ENCODE peak calls at places on chromosomes 7 and 10, in seven cellular contexts. One of them, this sample, is unnamed.

GRCh38 chr10:72175166-72175565 is 40.6 kb upstream of the ANAPC16 start:
- DNase-seq in right cardiac atrium: no peak
- DNase-seq in activated T-helper 1 cell treated with anti-CD3 and anti-CD28 coated beads, Interleukin-12 subunit alpha, Interleukin-12 subunit beta, Interleukin-2, Interleukin-4 antibody, amounts not matched to agents 30 ng/mL and 10 ng/mL and 1 ng/mL, durations not matched to agents 14 hours and 24 hours and 36 hours: no peak
- DNase-seq in stomach: no peak
- DNase-seq in stimulated activated CD4-positive, alpha-beta T cell treated with anti-CD3 and anti-CD28 coated beads, TNF-alpha, amount 100 ng/mL, for 48 hours: no peak
- DNase-seq in AG04449: no peak
- DNase-seq in putamen: peak
- DNase-seq in this sample: no peak

GRCh38 chr10:46220872-46221538 is 65.8 kb upstream of the ANTXRL start:
- DNase-seq in right cardiac atrium: no peak
- DNase-seq in activated T-helper 1 cell treated with anti-CD3 and anti-CD28 coated beads, Interleukin-12 subunit alpha, Interleukin-12 subunit beta, Interleukin-2, Interleukin-4 antibody, amounts not matched to agents 30 ng/mL and 10 ng/mL and 1 ng/mL, durations not matched to agents 14 hours and 24 hours and 36 hours: no peak
- DNase-seq in stomach: no peak
- DNase-seq in stimulated activated CD4-positive, alpha-beta T cell treated with anti-CD3 and anti-CD28 coated beads, TNF-alpha, amount 100 ng/mL, for 48 hours: no peak
- DNase-seq in AG04449: no peak
- DNase-seq in putamen: no peak
- DNase-seq in this sample: no peak

GRCh38 chr10:96863922-96864543 is 31.9 kb downstream of the LCOR start:
- DNase-seq in right cardiac atrium: no peak
- DNase-seq in activated T-helper 1 cell treated with anti-CD3 and anti-CD28 coated beads, Interleukin-12 subunit alpha, Interleukin-12 subunit beta, Interleukin-2, Interleukin-4 antibody, amounts not matched to agents 30 ng/mL and 10 ng/mL and 1 ng/mL, durations not matched to agents 14 hours and 24 hours and 36 hours: no peak
- DNase-seq in stomach: no peak
- DNase-seq in stimulated activated CD4-positive, alpha-beta T cell treated with anti-CD3 and anti-CD28 coated beads, TNF-alpha, amount 100 ng/mL, for 48 hours: no peak
- DNase-seq in AG04449: no peak
- DNase-seq in putamen: no peak
- DNase-seq in this sample: no peak

GRCh38 chr10:59098811-59099452 is 77.5 kb upstream of the PHYHIPL start:
- DNase-seq in right cardiac atrium: no peak
- DNase-seq in activated T-helper 1 cell treated with anti-CD3 and anti-CD28 coated beads, Interleukin-12 subunit alpha, Interleukin-12 subunit beta, Interleukin-2, Interleukin-4 antibody, amounts not matched to agents 30 ng/mL and 10 ng/mL and 1 ng/mL, durations not matched to agents 14 hours and 24 hours and 36 hours: no peak
- DNase-seq in stomach: no peak
- DNase-seq in stimulated activated CD4-positive, alpha-beta T cell treated with anti-CD3 and anti-CD28 coated beads, TNF-alpha, amount 100 ng/mL, for 48 hours: no peak
- DNase-seq in AG04449: no peak
- DNase-seq in putamen: no peak
- DNase-seq in this sample: no peak

GRCh38 chr10:123847686-123848432 is 43.7 kb downstream of the CPXM2 start:
- DNase-seq in right cardiac atrium: no peak
- DNase-seq in activated T-helper 1 cell treated with anti-CD3 and anti-CD28 coated beads, Interleukin-12 subunit alpha, Interleukin-12 subunit beta, Interleukin-2, Interleukin-4 antibody, amounts not matched to agents 30 ng/mL and 10 ng/mL and 1 ng/mL, durations not matched to agents 14 hours and 24 hours and 36 hours: no peak
- DNase-seq in stomach: no peak
- DNase-seq in stimulated activated CD4-positive, alpha-beta T cell treated with anti-CD3 and anti-CD28 coated beads, TNF-alpha, amount 100 ng/mL, for 48 hours: no peak
- DNase-seq in AG04449: no peak
- DNase-seq in putamen: no peak
- DNase-seq in this sample: no peak

GRCh38 chr7:127652333-127653248 is 597 bp downstream of the SND1 start:
- DNase-seq in right cardiac atrium: no peak
- DNase-seq in activated T-helper 1 cell treated with anti-CD3 and anti-CD28 coated beads, Interleukin-12 subunit alpha, Interleukin-12 subunit beta, Interleukin-2, Interleukin-4 antibody, amounts not matched to agents 30 ng/mL and 10 ng/mL and 1 ng/mL, durations not matched to agents 14 hours and 24 hours and 36 hours: no peak
- DNase-seq in stomach: no peak
- DNase-seq in stimulated activated CD4-positive, alpha-beta T cell treated with anti-CD3 and anti-CD28 coated beads, TNF-alpha, amount 100 ng/mL, for 48 hours: no peak
- DNase-seq in AG04449: no peak
- DNase-seq in putamen: no peak
- DNase-seq in this sample: no peak

GRCh38 chr10:5762531-5762930 is 50.7 kb downstream of the GDI2 start:
- DNase-seq in right cardiac atrium: no peak
- DNase-seq in activated T-helper 1 cell treated with anti-CD3 and anti-CD28 coated beads, Interleukin-12 subunit alpha, Interleukin-12 subunit beta, Interleukin-2, Interleukin-4 antibody, amounts not matched to agents 30 ng/mL and 10 ng/mL and 1 ng/mL, durations not matched to agents 14 hours and 24 hours and 36 hours: no peak
- DNase-seq in stomach: no peak
- DNase-seq in stimulated activated CD4-positive, alpha-beta T cell treated with anti-CD3 and anti-CD28 coated beads, TNF-alpha, amount 100 ng/mL, for 48 hours: no peak
- DNase-seq in AG04449: no peak
- DNase-seq in putamen: no peak
- DNase-seq in this sample: no peak

GRCh38 chr10:71447676-71448075 is 51.0 kb downstream of the CDH23 start:
- DNase-seq in right cardiac atrium: no peak
- DNase-seq in activated T-helper 1 cell treated with anti-CD3 and anti-CD28 coated beads, Interleukin-12 subunit alpha, Interleukin-12 subunit beta, Interleukin-2, Interleukin-4 antibody, amounts not matched to agents 30 ng/mL and 10 ng/mL and 1 ng/mL, durations not matched to agents 14 hours and 24 hours and 36 hours: no peak
- DNase-seq in stomach: no peak
- DNase-seq in stimulated activated CD4-positive, alpha-beta T cell treated with anti-CD3 and anti-CD28 coated beads, TNF-alpha, amount 100 ng/mL, for 48 hours: no peak
- DNase-seq in AG04449: no peak
- DNase-seq in putamen: no peak
- DNase-seq in this sample: no peak

This sample was measured in HS-27A.